ENCODE peak calls at places on chromosomes 4 and X, in nine cellular contexts. Z, N, A, M, U, S, O, I and W are unnamed samples.
A peak's percentile ranks its signal among the peaks of the same experiment; 100 is the strongest.

GRCh38 chrX:107571296-107571998 is 56.9 kb upstream of the PRPS1 start:
- DNase-seq in I (no peak), S (no peak), Z (no peak), N (no peak), O (no peak), U (no peak), A (no peak), M (no peak), W (no peak)

GRCh38 chrX:69616520-69617203 is 749 bp downstream of the EDA start:
- DNase-seq in S (peak; percentile 64), I (peak; percentile 18), U (peak; percentile 5), O (no peak), M (peak; percentile 0), A (no peak), N (peak; percentile 1), Z (peak; percentile 11), W (no peak)

GRCh38 chr4:7295917-7296660 is 103.8 kb downstream of the SORCS2 start:
- DNase-seq in N (no peak), O (no peak), A (no peak), I (peak; percentile 77), M (no peak), U (no peak), S (peak; percentile 85), Z (peak; percentile 29), W (no peak)

GRCh38 chr4:110611968-110612447 is 10.9 kb downstream of the PITX2 start:
- DNase-seq in O (no peak), M (no peak), I (no peak), A (no peak), N (no peak), S (peak; percentile 52), U (no peak), Z (no peak), W (no peak)

GRCh38 chr4:76498550-76498949 is 63.5 kb downstream of the SHROOM3 start:
- DNase-seq in Z (no peak), U (no peak), A (no peak), N (no peak), S (no peak), M (no peak), O (no peak), I (no peak), W (no peak)

GRCh38 chr4:112287258-112287873 is 1.7 kb upstream of the TIFA start:
- DNase-seq in S (no peak), A (no peak), I (no peak), N (no peak), U (no peak), M (no peak), Z (no peak), O (no peak), W (no peak)

GRCh38 chr4:13409324-13409723 is 74.8 kb downstream of the RAB28 start:
- DNase-seq in O (no peak), U (no peak), A (no peak), I (no peak), N (no peak), M (no peak), Z (no peak), S (no peak), W (no peak)

GRCh38 chr4:54232151-54232688 is 3.1 kb downstream of the PDGFRA start:
- DNase-seq in Z (no peak), A (no peak), M (no peak), O (no peak), U (no peak), N (no peak), I (no peak), S (no peak), W (no peak)

GRCh38 chr4:156255205-156255604 is 301.5 kb upstream of the CTSO start:
- DNase-seq in M (no peak), Z (no peak), I (no peak), U (no peak), A (no peak), N (no peak), S (no peak), O (peak; percentile 46), W (no peak)

GRCh38 chrX:133265331-133265730 is 47.2 kb upstream of the TFDP3 start:
- DNase-seq in S (no peak), U (peak; percentile 64), Z (no peak), M (no peak), O (no peak), I (no peak), N (no peak), A (no peak), W (no peak)

GRCh38 chrX:10387011-10387410 is 230.2 kb downstream of the CLCN4 start:
- DNase-seq in M (no peak), S (no peak), O (no peak), N (no peak), A (no peak), Z (no peak), U (no peak), I (no peak), W (no peak)

GRCh38 chrX:16076834-16077233 is 46.5 kb upstream of the GRPR start:
- DNase-seq in O (no peak), I (no peak), N (no peak), Z (no peak), A (no peak), S (no peak), U (no peak), M (no peak), W (no peak)

GRCh38 chrX:78496483-78496882 is 162.6 kb downstream of the RTL3 start:
- DNase-seq in A (no peak), I (no peak), M (no peak), O (no peak), Z (no peak), N (no peak), S (no peak), U (no peak), W (no peak)

GRCh38 chr4:186485621-186486062 is 69.7 kb downstream of the MTNR1A start:
- DNase-seq in U (peak; percentile 36), I (peak; percentile 16), S (peak; percentile 90), A (no peak), M (no peak), N (no peak), Z (no peak), O (no peak), W (no peak)

GRCh38 chr4:18931643-18932373 is 910.3 kb upstream of the LCORL start:
- DNase-seq in N (no peak), O (no peak), Z (no peak), S (no peak), U (no peak), A (no peak), M (no peak), I (no peak), W (no peak)

GRCh38 chr4:162523171-162523570 is 359.4 kb upstream of the FSTL5 start:
- DNase-seq in U (no peak), O (no peak), M (no peak), Z (no peak), S (no peak), A (no peak), N (no peak), I (no peak), W (no peak)

GRCh38 chrX:137479394-137479793 is 86.5 kb upstream of the ZIC3 start:
- DNase-seq in A (no peak), N (no peak), M (no peak), S (no peak), I (no peak), Z (peak; percentile 8), O (peak; percentile 47), U (no peak), W (no peak)

GRCh38 chr4:105624530-105624929 is 72.1 kb downstream of the ARHGEF38 start:
- DNase-seq in S (no peak), O (no peak), N (no peak), I (no peak), U (no peak), A (no peak), M (no peak), Z (peak; percentile 31), W (no peak)

GRCh38 chrX:68183612-68184214 is 249.6 kb downstream of the OPHN1 start:
- DNase-seq in M (no peak), O (no peak), A (no peak), U (peak; percentile 3), I (no peak), S (no peak), Z (no peak), N (no peak), W (no peak)

GRCh38 chr4:158833602-158834001 is 64.8 kb downstream of the FNIP2 start:
- DNase-seq in A (no peak), O (no peak), Z (no peak), N (no peak), I (no peak), S (no peak), U (no peak), M (no peak), W (no peak)

GRCh38 chr4:24890561-24890960 is 22.3 kb downstream of the CCDC149 start:
- DNase-seq in U (no peak), A (no peak), O (no peak), I (no peak), Z (no peak), M (no peak), N (no peak), S (no peak), W (no peak)

GRCh38 chrX:42102586-42103282 is 179.4 kb upstream of the CASK start:
- DNase-seq in N (no peak), M (no peak), I (no peak), Z (no peak), U (no peak), A (no peak), O (no peak), S (no peak), W (no peak)

GRCh38 chrX:148536961-148537360 is 36.5 kb downstream of the AFF2 start:
- DNase-seq in S (no peak), Z (no peak), M (no peak), A (no peak), O (no peak), U (no peak), N (no peak), I (no peak), W (no peak)

GRCh38 chr4:8240211-8241041 is 29.1 kb upstream of the HTRA3 start:
- DNase-seq in M (no peak), I (no peak), A (no peak), S (no peak), Z (no peak), O (no peak), N (no peak), U (no peak), W (no peak)

GRCh38 chrX:40105791-40106676 is 8.3 kb upstream of the BCOR start:
- DNase-seq in U (peak; percentile 49), S (peak; percentile 91), I (peak; percentile 41), M (peak; percentile 57), O (peak; percentile 85), A (no peak), Z (peak; percentile 76), N (peak; percentile 61), W (peak; percentile 65)

GRCh38 chr4:153950100-153950979 is 161.5 kb upstream of the SFRP2 start:
- DNase-seq in M (no peak), O (no peak), I (no peak), A (no peak), Z (peak; percentile 16), U (no peak), N (no peak), S (no peak), W (no peak)

GRCh38 chrX:115367455-115367854 is 77.9 kb downstream of the LUZP4 start:
- DNase-seq in U (no peak), N (no peak), Z (no peak), I (no peak), O (no peak), S (no peak), M (no peak), A (no peak), W (no peak)

GRCh38 chrX:107118322-107119147 is at the start of gene RBM41:
- DNase-seq in O (peak; percentile 63), I (peak; percentile 69), S (peak; percentile 91), A (peak; percentile 31), Z (peak; percentile 69), U (peak; percentile 44), N (peak; percentile 62), M (peak; percentile 60), W (peak; percentile 42)

GRCh38 chr4:80619070-80619674 is 283.6 kb downstream of the CFAP299 start:
- DNase-seq in N (no peak), U (no peak), S (no peak), Z (no peak), M (no peak), O (no peak), A (no peak), I (no peak), W (no peak)

GRCh38 chr4:175999944-176000343 is 65.7 kb upstream of the WDR17 start:
- DNase-seq in U (no peak), M (no peak), O (no peak), A (no peak), Z (no peak), S (no peak), I (no peak), N (no peak), W (no peak)

GRCh38 chr4:3407171-3407771 is 34.5 kb upstream of the HGFAC start:
- DNase-seq in U (no peak), S (peak; percentile 55), O (no peak), A (no peak), Z (no peak), N (no peak), I (no peak), M (no peak), W (no peak)